ENCODE peak calls at places on chromosomes 12 and 14, in ten cellular contexts. D, S, E, F, U, Q, G, L, X and V are unnamed samples.

GRCh38 chr14:34301107-34301734 is 160.8 kb downstream of the SPTSSA start:
- DNase-seq in D (no peak), S (no peak), E (no peak), F (no peak), U (peak), Q (no peak), G (peak), L (peak), X (peak), V (no peak)

GRCh38 chr14:56172571-56172971 is 54.4 kb downstream of the PELI2 start:
- DNase-seq in D (no peak), S (no peak), E (no peak), F (no peak), U (no peak), Q (no peak), G (peak), L (no peak), X (peak), V (no peak)

GRCh38 chr14:61147369-61147897 is 133.7 kb downstream of the TMEM30B start:
- DNase-seq in D (no peak), S (no peak), E (no peak), F (no peak), U (no peak), Q (no peak), G (peak), L (no peak), X (no peak), V (no peak)

GRCh38 chr12:40336573-40337199 is 111.9 kb downstream of the LRRK2 start:
- DNase-seq in D (no peak), S (no peak), E (no peak), F (no peak), U (peak), Q (no peak), G (peak), L (peak), X (peak), V (no peak)

GRCh38 chr14:41568979-41569378 is 37.7 kb upstream of the LRFN5 start:
- DNase-seq in D (no peak), S (no peak), E (no peak), F (no peak), U (no peak), Q (no peak), G (no peak), L (no peak), X (no peak), V (no peak)

GRCh38 chr12:61993734-61994345 is 266.4 kb upstream of the USP15 start:
- DNase-seq in D (no peak), S (no peak), E (no peak), F (no peak), U (no peak), Q (no peak), G (peak), L (no peak), X (peak), V (no peak)

GRCh38 chr12:131735863-131736806 is 25.2 kb downstream of the SFSWAP start:
- DNase-seq in D (no peak), S (no peak), E (no peak), F (no peak), U (no peak), Q (no peak), G (no peak), L (no peak), X (no peak), V (no peak)

GRCh38 chr12:8648598-8649205 is 13.9 kb downstream of the MFAP5 start:
- DNase-seq in D (no peak), S (no peak), E (no peak), F (no peak), U (no peak), Q (no peak), G (no peak), L (no peak), X (no peak), V (no peak)

GRCh38 chr12:117166107-117166506 is 24.2 kb downstream of the FBXO21 start:
- DNase-seq in D (no peak), S (no peak), E (no peak), F (no peak), U (no peak), Q (no peak), G (no peak), L (no peak), X (no peak), V (no peak)

GRCh38 chr12:51171884-51172514 is 936 bp downstream of the TFCP2 start:
- DNase-seq in D (no peak), S (no peak), E (no peak), F (no peak), U (no peak), Q (peak), G (peak), L (no peak), X (peak), V (no peak)

GRCh38 chr12:33310471-33310870 is 129.1 kb downstream of the SYT10 start:
- DNase-seq in D (no peak), S (no peak), E (no peak), F (no peak), U (no peak), Q (no peak), G (no peak), L (no peak), X (no peak), V (peak)

GRCh38 chr14:68841030-68841809 is 48.4 kb upstream of the ZFP36L1 start:
- DNase-seq in D (no peak), S (no peak), E (no peak), F (no peak), U (no peak), Q (no peak), G (peak), L (no peak), X (peak), V (no peak)

GRCh38 chr12:54390176-54390667 is 5.7 kb upstream of the ZNF385A start:
- DNase-seq in D (no peak), S (no peak), E (no peak), F (no peak), U (no peak), Q (peak), G (no peak), L (no peak), X (no peak), V (no peak)

GRCh38 chr12:1553987-1554982 is 40.1 kb downstream of the FBXL14 start:
- DNase-seq in D (no peak), S (no peak), E (no peak), F (no peak), U (no peak), Q (no peak), G (no peak), L (no peak), X (no peak), V (no peak)

GRCh38 chr12:10716704-10717315 is 6.3 kb downstream of the YBX3 start:
- DNase-seq in D (no peak), S (no peak), E (peak), F (no peak), U (peak), Q (peak), G (peak), L (no peak), X (peak), V (no peak)

GRCh38 chr14:56378046-56378445 is 201.6 kb upstream of the TMEM260 start:
- DNase-seq in D (no peak), S (no peak), E (no peak), F (no peak), U (no peak), Q (no peak), G (no peak), L (no peak), X (no peak), V (no peak)

GRCh38 chr14:53391631-53392030 is 238.5 kb upstream of the DDHD1 start:
- DNase-seq in D (no peak), S (no peak), E (no peak), F (no peak), U (no peak), Q (no peak), G (peak), L (no peak), X (peak), V (no peak)

GRCh38 chr12:69042970-69043369 is 110.0 kb upstream of the CPM start:
- DNase-seq in D (no peak), S (no peak), E (no peak), F (no peak), U (no peak), Q (peak), G (no peak), L (no peak), X (no peak), V (no peak)

GRCh38 chr14:33530358-33530757 is 420.5 kb downstream of the EGLN3 start:
- DNase-seq in D (no peak), S (no peak), E (no peak), F (no peak), U (no peak), Q (no peak), G (no peak), L (no peak), X (no peak), V (no peak)

GRCh38 chr12:49345048-49345839 is 1.4 kb upstream of the DNAJC22 start:
- DNase-seq in D (no peak), S (no peak), E (no peak), F (peak), U (no peak), Q (peak), G (no peak), L (peak), X (peak), V (no peak)

GRCh38 chr12:124713436-124714082 is 146.1 kb upstream of the NCOR2 start:
- DNase-seq in D (peak), S (no peak), E (peak), F (no peak), U (no peak), Q (peak), G (peak), L (peak), X (no peak), V (no peak)

GRCh38 chr12:2401040-2401439 is 348.3 kb downstream of the CACNA1C start:
- DNase-seq in D (no peak), S (no peak), E (no peak), F (no peak), U (no peak), Q (no peak), G (no peak), L (no peak), X (no peak), V (no peak)

GRCh38 chr14:92850492-92850891 is 56.4 kb downstream of the GOLGA5 start:
- DNase-seq in D (no peak), S (no peak), E (no peak), F (no peak), U (no peak), Q (no peak), G (no peak), L (no peak), X (no peak), V (no peak)

GRCh38 chr14:75917322-75918251 is 64.2 kb downstream of the TGFB3 start:
- DNase-seq in D (no peak), S (no peak), E (no peak), F (no peak), U (no peak), Q (no peak), G (no peak), L (peak), X (no peak), V (no peak)

GRCh38 chr12:48125985-48126384 is 6.8 kb downstream of the PFKM start:
- DNase-seq in D (no peak), S (no peak), E (no peak), F (no peak), U (no peak), Q (no peak), G (no peak), L (no peak), X (no peak), V (no peak)

GRCh38 chr14:22471545-22472121 is 117.4 kb downstream of the DAD1 start:
- DNase-seq in D (no peak), S (peak), E (no peak), F (peak), U (peak), Q (peak), G (peak), L (peak), X (peak), V (peak)

GRCh38 chr12:122207391-122207790 is 3.9 kb downstream of the B3GNT4 start:
- DNase-seq in D (no peak), S (no peak), E (no peak), F (no peak), U (no peak), Q (no peak), G (no peak), L (no peak), X (no peak), V (no peak)

GRCh38 chr12:119693006-119693405 is 25.1 kb downstream of the PRKAB1 start:
- DNase-seq in D (no peak), S (no peak), E (peak), F (no peak), U (no peak), Q (peak), G (peak), L (peak), X (peak), V (no peak)
- H3K27ac ChIP-seq in D (no peak), S (peak), E (no peak), F (no peak), U (no peak), Q (peak), G (no peak), L (peak), X (peak), V (peak)

DNA sequence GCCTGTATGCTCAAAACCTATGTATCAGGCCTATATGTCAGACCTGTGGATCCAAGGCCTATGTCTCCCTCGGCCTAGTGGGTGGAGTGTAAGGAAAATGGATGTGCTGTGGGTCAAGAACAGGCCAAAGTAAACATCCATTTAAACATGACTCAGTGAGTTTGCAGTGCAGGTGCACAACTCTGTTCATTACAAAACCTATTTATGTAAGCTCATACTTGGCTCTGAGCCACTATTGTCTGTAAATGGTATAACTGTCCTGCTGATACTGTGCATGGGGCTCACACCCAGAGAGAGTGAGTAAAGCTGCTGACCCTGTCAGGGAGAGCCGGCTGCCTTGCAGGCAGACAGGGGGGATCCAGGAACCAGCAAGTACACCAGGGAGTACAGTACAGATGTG is 249.7 kb upstream of the AVPR1A start:
- DNase-seq in D (no peak), S (no peak), E (no peak), F (no peak), U (no peak), Q (no peak), G (peak), L (no peak), X (peak), V (no peak)
- H3K27ac ChIP-seq in D (no peak), S (no peak), E (no peak), F (no peak), U (no peak), Q (no peak), G (no peak), L (no peak), X (no peak), V (no peak)

GRCh38 chr12:59155448-59155847 is 235.1 kb upstream of the LRIG3 start:
- DNase-seq in D (no peak), S (no peak), E (no peak), F (no peak), U (no peak), Q (no peak), G (no peak), L (no peak), X (no peak), V (no peak)
- H3K27ac ChIP-seq in D (no peak), S (no peak), E (no peak), F (no peak), U (no peak), Q (no peak), G (no peak), L (no peak), X (no peak), V (no peak)

GRCh38 chr14:101626331-101626730 is 65.0 kb downstream of the DIO3 start:
- DNase-seq in D (no peak), S (no peak), E (no peak), F (no peak), U (no peak), Q (no peak), G (no peak), L (no peak), X (no peak), V (no peak)

GRCh38 chr14:101627913-101628257 is 66.6 kb downstream of the DIO3 start:
- DNase-seq in D (no peak), S (no peak), E (no peak), F (no peak), U (no peak), Q (no peak), G (no peak), L (peak), X (no peak), V (no peak)

GRCh38 chr14:101623685-101624444 is 62.6 kb downstream of the DIO3 start:
- DNase-seq in D (no peak), S (no peak), E (no peak), F (no peak), U (no peak), Q (no peak), G (no peak), L (peak), X (no peak), V (no peak)

GRCh38 chr14:101624579-101624978 is 63.3 kb downstream of the DIO3 start:
- DNase-seq in D (no peak), S (no peak), E (no peak), F (no peak), U (no peak), Q (no peak), G (no peak), L (no peak), X (no peak), V (peak)

DNA sequence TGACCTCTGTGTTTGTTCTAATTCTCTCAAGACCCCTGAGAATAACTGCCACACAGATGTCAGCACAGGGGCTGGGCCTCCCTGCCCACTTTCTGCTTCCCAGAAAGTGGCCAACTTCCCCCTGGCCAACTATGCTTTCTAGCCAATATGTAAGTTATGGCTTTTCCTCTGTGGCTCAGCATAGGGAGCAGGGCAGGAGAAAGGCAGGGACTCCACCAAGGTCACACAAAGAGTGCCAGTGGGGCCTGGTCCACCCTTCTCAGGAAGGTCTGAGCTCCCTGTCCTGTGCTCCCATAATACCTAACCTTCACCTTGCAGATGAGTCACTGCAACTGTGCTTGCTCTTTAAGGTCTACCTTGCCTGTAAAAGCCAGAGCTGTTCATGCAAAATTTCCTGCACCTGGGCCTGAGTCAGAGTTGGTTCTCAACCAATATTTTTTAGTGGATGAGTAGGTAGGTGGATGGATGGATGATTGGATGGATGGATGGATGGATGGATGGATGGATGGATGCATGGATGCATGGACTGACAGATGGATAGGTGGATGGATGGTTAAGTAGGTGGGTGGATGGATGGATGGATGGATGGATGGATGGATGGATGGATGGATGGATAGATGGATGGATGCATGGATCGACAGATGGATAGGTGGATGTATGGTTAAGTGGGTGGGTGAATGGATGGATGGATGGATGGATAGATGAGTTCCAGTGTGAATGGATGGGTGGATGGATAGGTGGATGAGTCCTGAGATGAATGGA is 64.2 kb downstream of the DIO3 start:
- DNase-seq in D (no peak), S (no peak), E (no peak), F (no peak), U (no peak), Q (no peak), G (no peak), L (no peak), X (peak), V (no peak)
- H3K27ac ChIP-seq in D (no peak), S (no peak), E (no peak), F (no peak), U (no peak), Q (no peak), G (no peak), L (no peak), X (no peak), V (no peak)

DNA sequence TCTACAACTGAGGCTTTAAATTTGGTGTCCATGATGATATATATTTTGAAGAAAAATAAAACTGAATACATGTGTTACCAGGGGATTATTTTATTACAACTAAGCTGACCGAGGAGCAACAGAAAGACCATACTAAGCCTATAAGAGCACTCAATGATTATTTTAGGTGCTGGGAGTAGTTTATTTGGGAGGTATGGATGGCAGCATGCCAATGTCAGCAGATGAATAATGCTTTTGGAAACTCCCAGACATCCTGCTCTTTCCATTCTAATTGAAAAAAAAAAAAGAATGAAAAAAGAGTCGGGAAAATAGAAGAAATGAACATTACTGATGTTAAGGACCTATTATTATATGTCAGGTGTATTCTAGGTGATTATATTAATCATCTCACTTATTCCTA is 441.2 kb downstream of the BTG1 start:
- DNase-seq in D (no peak), S (no peak), E (no peak), F (no peak), U (no peak), Q (no peak), G (peak), L (no peak), X (peak), V (no peak)
- H3K27ac ChIP-seq in D (no peak), S (no peak), E (no peak), F (no peak), U (no peak), Q (no peak), G (no peak), L (no peak), X (peak), V (no peak)

GRCh38 chr12:103850429-103850828 is 9.4 kb upstream of the NT5DC3 start:
- DNase-seq in D (no peak), S (no peak), E (no peak), F (no peak), U (no peak), Q (no peak), G (no peak), L (peak), X (no peak), V (no peak)
- H3K27ac ChIP-seq in D (no peak), S (peak), E (peak), F (no peak), U (peak), Q (no peak), G (no peak), L (peak), X (peak), V (no peak)